ENCODE peak calls at places on chromosomes 7 and 10, in five cellular contexts. One of them, this sample, is unnamed.

GRCh38 chr10:68925489-68925888 is 24.4 kb downstream of the DDX50 start:
- DNase-seq in HepG2: no peak
- DNase-seq in K562: no peak
- DNase-seq in GM12878: no peak
- DNase-seq in WTC11: no peak
- DNase-seq in this sample: no peak

GRCh38 chr7:157607218-157607617 is 270.4 kb downstream of the DNAJB6 start:
- DNase-seq in WTC11: no peak
- DNase-seq in HepG2: no peak
- DNase-seq in GM12878: no peak
- DNase-seq in K562: no peak
- DNase-seq in this sample: no peak

GRCh38 chr10:128180843-128181242 is 54.6 kb upstream of the MKI67 start:
- DNase-seq in K562: no peak
- DNase-seq in GM12878: no peak
- DNase-seq in HepG2: no peak
- DNase-seq in WTC11: no peak
- DNase-seq in this sample: no peak

GRCh38 chr10:17768506-17768905 is 16.5 kb downstream of the TMEM236 start:
- DNase-seq in K562: no peak
- DNase-seq in GM12878: no peak
- DNase-seq in WTC11: no peak
- DNase-seq in HepG2: no peak
- DNase-seq in this sample: no peak

GRCh38 chr10:79046326-79046725 is 22.4 kb upstream of the ZMIZ1 start:
- DNase-seq in HepG2: no peak
- DNase-seq in WTC11: peak; percentile 5
- DNase-seq in K562: no peak
- DNase-seq in GM12878: no peak
- DNase-seq in this sample: no peak

GRCh38 chr10:103415581-103415980 is 19.2 kb downstream of the PDCD11 start:
- DNase-seq in HepG2: no peak
- DNase-seq in WTC11: no peak
- DNase-seq in K562: no peak
- DNase-seq in GM12878: no peak
- DNase-seq in this sample: no peak

GRCh38 chr10:6386346-6386745 is 183.6 kb downstream of the PFKFB3 start:
- DNase-seq in K562: no peak
- DNase-seq in HepG2: no peak
- DNase-seq in GM12878: no peak
- DNase-seq in WTC11: no peak
- DNase-seq in this sample: no peak

GRCh38 chr10:28047061-28047460 is 48.2 kb upstream of the ODAD2 start:
- DNase-seq in WTC11: no peak
- DNase-seq in GM12878: no peak
- DNase-seq in K562: no peak
- DNase-seq in HepG2: no peak
- DNase-seq in this sample: no peak

GRCh38 chr10:76245951-76246495 is 814.6 kb downstream of the LRMDA start:
- DNase-seq in WTC11: no peak
- DNase-seq in GM12878: no peak
- DNase-seq in HepG2: no peak
- DNase-seq in K562: no peak
- DNase-seq in this sample: no peak

GRCh38 chr10:49355221-49355620 is 40.7 kb downstream of the DRGX start:
- DNase-seq in HepG2: no peak
- DNase-seq in WTC11: no peak
- DNase-seq in K562: no peak
- DNase-seq in GM12878: no peak
- DNase-seq in this sample: no peak

GRCh38 chr10:95655571-95656290 is 780 bp downstream of the ALDH18A1 start:
- DNase-seq in GM12878: peak; percentile 15
- DNase-seq in WTC11: no peak
- DNase-seq in HepG2: peak; percentile 16
- DNase-seq in K562: peak; percentile 12
- DNase-seq in this sample: peak; percentile 8

GRCh38 chr7:113113912-113114311 is 4.4 kb downstream of the SMIM30 start:
- DNase-seq in HepG2: peak; percentile 2
- DNase-seq in GM12878: no peak
- DNase-seq in WTC11: peak; percentile 12
- DNase-seq in K562: peak; percentile 19
- DNase-seq in this sample: no peak

GRCh38 chr7:108351715-108352114 is 104.5 kb downstream of the NRCAM start:
- DNase-seq in WTC11: no peak
- DNase-seq in HepG2: peak; percentile 79
- DNase-seq in K562: no peak
- DNase-seq in GM12878: no peak
- DNase-seq in this sample: peak; percentile 57

GRCh38 chr7:152751449-152752141 is 8.0 kb upstream of the ACTR3B start:
- DNase-seq in GM12878: no peak
- DNase-seq in HepG2: no peak
- DNase-seq in K562: no peak
- DNase-seq in WTC11: no peak
- DNase-seq in this sample: no peak

GRCh38 chr7:72405389-72405788 is 6.7 kb downstream of the CALN1 start:
- DNase-seq in K562: peak; percentile 43
- DNase-seq in HepG2: no peak
- DNase-seq in GM12878: no peak
- DNase-seq in WTC11: no peak
- DNase-seq in this sample: no peak

GRCh38 chr10:60899266-60899665 is 44.7 kb downstream of the RHOBTB1 start:
- DNase-seq in HepG2: no peak
- DNase-seq in WTC11: no peak
- DNase-seq in GM12878: no peak
- DNase-seq in K562: no peak
- DNase-seq in this sample: no peak

GRCh38 chr7:25750738-25751529 is 401.1 kb upstream of the NFE2L3 start:
- DNase-seq in HepG2: no peak
- DNase-seq in GM12878: no peak
- DNase-seq in K562: no peak
- DNase-seq in WTC11: no peak
- DNase-seq in this sample: no peak

GRCh38 chr7:159143780-159144755 is 599 bp downstream of the VIPR2 start:
- DNase-seq in HepG2: no peak
- DNase-seq in WTC11: peak; percentile 53
- DNase-seq in K562: no peak
- DNase-seq in GM12878: no peak
- DNase-seq in this sample: no peak

GRCh38 chr10:119190353-119190752 is 11.7 kb upstream of the PRDX3 start:
- DNase-seq in GM12878: no peak
- DNase-seq in K562: no peak
- DNase-seq in WTC11: no peak
- DNase-seq in HepG2: no peak
- DNase-seq in this sample: peak; percentile 86

GRCh38 chr7:98211676-98212531 is 665 bp downstream of the BHLHA15 start:
- DNase-seq in WTC11: peak; percentile 15
- DNase-seq in K562: peak; percentile 56
- DNase-seq in HepG2: peak; percentile 85
- DNase-seq in GM12878: no peak
- DNase-seq in this sample: no peak

GRCh38 chr10:131829156-131829930 is 71.5 kb upstream of the PPP2R2D start:
- DNase-seq in K562: no peak
- DNase-seq in WTC11: peak; percentile 8
- DNase-seq in GM12878: no peak
- DNase-seq in HepG2: no peak
- DNase-seq in this sample: no peak

GRCh38 chr7:12741951-12742575 is 54.6 kb downstream of the ARL4A start:
- DNase-seq in HepG2: no peak
- DNase-seq in K562: no peak
- DNase-seq in GM12878: no peak
- DNase-seq in WTC11: no peak
- DNase-seq in this sample: no peak

GRCh38 chr10:95337354-95337753 is 46.6 kb upstream of the PDLIM1 start:
- DNase-seq in K562: no peak
- DNase-seq in GM12878: no peak
- DNase-seq in HepG2: no peak
- DNase-seq in WTC11: no peak
- DNase-seq in this sample: no peak

GRCh38 chr7:123435080-123435700 is 99.2 kb downstream of the IQUB start:
- DNase-seq in WTC11: no peak
- DNase-seq in HepG2: no peak
- DNase-seq in K562: no peak
- DNase-seq in GM12878: no peak
- DNase-seq in this sample: no peak

GRCh38 chr10:109456566-109457361 is 466.5 kb downstream of the XPNPEP1 start:
- DNase-seq in HepG2: no peak
- DNase-seq in WTC11: peak; percentile 59
- DNase-seq in K562: no peak
- DNase-seq in GM12878: no peak
- DNase-seq in this sample: no peak

GRCh38 chr7:30347226-30348082 is 63.1 kb downstream of the ZNRF2 start:
- DNase-seq in HepG2: no peak
- DNase-seq in WTC11: no peak
- DNase-seq in GM12878: no peak
- DNase-seq in K562: no peak
- DNase-seq in this sample: no peak
- TF ChIP-seq ESRRA in HepG2: no peak
- TF ChIP-seq ESRRA in WTC11: no peak
- TF ChIP-seq ESRRA in GM12878: no peak
- TF ChIP-seq ESRRA in K562: no peak
- TF ChIP-seq ESRRA in this sample: no peak

DNA sequence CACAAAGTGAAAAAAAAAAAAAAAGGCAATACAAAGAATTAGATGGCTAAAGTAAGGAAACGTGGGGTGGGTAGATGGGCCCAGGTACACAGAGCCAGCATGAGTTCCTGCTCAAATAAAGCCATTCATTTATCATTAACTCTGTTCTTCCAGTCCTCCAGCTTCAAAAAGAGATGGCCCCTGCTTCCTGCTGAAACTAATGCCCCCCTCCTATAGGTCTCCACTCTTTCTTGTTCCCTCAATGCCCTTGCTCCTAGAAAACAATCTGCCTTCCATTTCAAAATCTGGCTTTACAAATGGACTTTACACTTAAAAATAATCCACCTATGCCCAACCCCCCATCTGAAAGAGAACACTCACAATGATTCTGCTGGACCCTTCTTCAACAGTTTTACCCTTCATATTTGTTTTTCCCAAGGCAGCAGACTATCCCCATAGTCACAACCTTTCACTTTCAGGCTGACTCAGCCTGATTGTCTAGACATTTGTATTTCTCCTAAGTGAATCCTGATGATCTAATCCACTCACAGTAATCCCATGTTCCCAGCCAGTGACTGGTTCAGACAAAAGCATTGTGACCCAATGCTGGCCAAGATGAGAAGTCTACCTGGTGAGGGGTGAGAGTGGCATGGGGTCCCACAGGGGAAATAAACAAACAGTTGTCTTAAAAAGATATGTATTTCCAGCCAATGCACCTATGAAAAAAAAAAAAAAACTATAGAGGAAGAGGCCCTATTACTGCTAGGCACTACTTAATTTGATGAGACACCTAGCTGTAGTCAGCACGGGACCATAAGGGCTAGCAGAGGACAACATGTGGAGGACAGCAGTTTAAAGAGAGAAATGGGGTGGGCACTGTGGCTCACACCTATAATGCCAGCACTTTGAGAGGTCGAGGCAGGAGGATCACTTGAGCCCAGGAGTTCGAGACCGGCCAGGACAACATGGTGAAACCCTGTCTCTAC is 74.6 kb upstream of the GRID1 start:
- DNase-seq in GM12878: no peak
- DNase-seq in K562: no peak
- DNase-seq in HepG2: peak; percentile 99
- DNase-seq in WTC11: no peak
- DNase-seq in this sample: peak; percentile 94
- TF ChIP-seq MAX in GM12878: no peak
- TF ChIP-seq MAX in K562: no peak
- TF ChIP-seq MAX in HepG2: peak; percentile 47
- TF ChIP-seq MAX in WTC11: no peak
- TF ChIP-seq MAX in this sample: peak; percentile 20

DNA sequence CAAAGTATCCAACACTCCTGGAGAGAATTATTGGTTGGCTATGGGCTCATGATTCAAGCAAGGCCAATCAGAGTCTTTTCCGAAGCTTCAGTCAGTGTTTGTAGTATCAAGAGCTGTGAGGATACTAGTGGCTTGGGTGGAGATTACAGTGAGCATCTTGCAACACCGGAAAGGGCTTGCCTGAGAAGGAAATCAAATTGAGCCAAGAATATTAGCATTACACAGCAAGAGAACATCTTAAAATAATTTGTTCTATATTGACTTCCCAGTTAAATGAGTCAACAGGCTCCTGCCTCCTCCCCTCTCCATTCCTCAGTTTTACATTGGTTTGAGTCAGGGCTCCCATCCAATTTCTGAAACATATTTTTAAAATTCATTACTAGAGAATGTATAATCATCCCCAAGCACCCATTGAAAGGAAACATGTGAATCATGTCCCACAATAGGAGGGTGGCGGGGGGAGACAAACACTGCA is 127.4 kb downstream of the ELAPOR2 start:
- DNase-seq in HepG2: no peak
- DNase-seq in GM12878: no peak
- DNase-seq in K562: no peak
- DNase-seq in WTC11: no peak
- DNase-seq in this sample: peak; percentile 5
- TF ChIP-seq ESRRA in HepG2: no peak
- TF ChIP-seq ESRRA in GM12878: no peak
- TF ChIP-seq ESRRA in K562: no peak
- TF ChIP-seq ESRRA in WTC11: no peak
- TF ChIP-seq ESRRA in this sample: no peak

GRCh38 chr7:151378011-151378410 is 31.8 kb downstream of the WDR86 start:
- DNase-seq in WTC11: no peak
- DNase-seq in K562: no peak
- DNase-seq in GM12878: no peak
- DNase-seq in HepG2: no peak
- DNase-seq in this sample: no peak

GRCh38 chr7:151376218-151376902 is 33.5 kb downstream of the WDR86 start:
- DNase-seq in K562: no peak
- DNase-seq in HepG2: no peak
- DNase-seq in WTC11: no peak
- DNase-seq in GM12878: no peak
- DNase-seq in this sample: no peak

GRCh38 chr7:151378496-151379192 is 31.2 kb downstream of the WDR86 start:
- DNase-seq in HepG2: no peak
- DNase-seq in K562: no peak
- DNase-seq in WTC11: no peak
- DNase-seq in GM12878: no peak
- DNase-seq in this sample: no peak

GRCh38 chr7:151375530-151376217 is 34.1 kb downstream of the NUB1 start:
- DNase-seq in WTC11: no peak
- DNase-seq in K562: no peak
- DNase-seq in GM12878: no peak
- DNase-seq in HepG2: no peak
- DNase-seq in this sample: no peak

DNA sequence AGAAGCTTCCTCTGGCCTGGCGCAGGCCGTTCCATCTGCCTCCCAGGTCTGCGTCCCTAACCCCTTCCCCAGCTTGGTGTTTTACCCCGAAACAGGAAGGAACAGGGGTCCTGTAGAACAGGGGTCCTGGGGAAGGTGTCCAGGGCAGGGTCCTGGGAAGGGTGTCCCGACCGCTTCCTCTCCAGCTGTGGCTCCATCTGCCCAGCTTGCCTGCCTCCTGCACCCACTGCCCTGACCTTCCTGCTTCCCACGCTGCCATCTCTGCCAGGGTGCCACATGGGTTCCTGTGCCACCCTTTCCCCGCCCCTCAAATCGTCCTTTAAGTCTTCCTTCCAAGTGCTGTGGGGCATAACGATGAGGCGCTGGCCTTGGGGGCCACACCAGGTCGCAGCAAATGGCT is 32.4 kb downstream of the WDR86 start:
- DNase-seq in GM12878: no peak
- DNase-seq in WTC11: no peak
- DNase-seq in K562: no peak
- DNase-seq in HepG2: no peak
- DNase-seq in this sample: no peak
- TF ChIP-seq MAX in GM12878: no peak
- TF ChIP-seq MAX in WTC11: no peak
- TF ChIP-seq MAX in K562: no peak
- TF ChIP-seq MAX in HepG2: no peak
- TF ChIP-seq MAX in this sample: no peak